ENCODE peak calls at places on chromosome 10, in four cellular contexts. S is testis, O is A673, H is heart right ventricle. X is an unnamed sample.

GRCh38 chr10:35668865-35669650 is 27.0 kb upstream of the FZD8 start:
- DNase-seq in S (no peak), O (no peak), H (no peak), X (no peak)

GRCh38 chr10:132841254-132841975 is 55.5 kb upstream of the NKX6-2 start:
- DNase-seq in S (no peak), O (no peak), H (no peak), X (no peak)

GRCh38 chr10:16809074-16809718 is 8.0 kb downstream of the RSU1 start:
- DNase-seq in S (peak; percentile 66), O (peak; percentile 62), H (peak; percentile 58), X (peak; percentile 38)

GRCh38 chr10:58932126-58932525 is 244.3 kb upstream of the PHYHIPL start:
- DNase-seq in S (no peak), O (no peak), H (no peak), X (no peak)

GRCh38 chr10:133401981-133402725 is 8.2 kb downstream of the MTG1 start:
- DNase-seq in S (peak; percentile 12), O (no peak), H (no peak), X (no peak)

GRCh38 chr10:123287594-123288247 is 133.5 kb downstream of the BUB3 start:
- DNase-seq in S (no peak), O (no peak), H (no peak), X (no peak)

GRCh38 chr10:49080965-49081364 is 34.4 kb downstream of the VSTM4 start:
- DNase-seq in S (no peak), O (no peak), H (no peak), X (no peak)

GRCh38 chr10:79081353-79082034 is 12.7 kb downstream of the ZMIZ1 start:
- DNase-seq in S (no peak), O (no peak), H (no peak), X (no peak)

GRCh38 chr10:124768791-124769190 is 22.9 kb downstream of the EEF1AKMT2 start:
- DNase-seq in S (no peak), O (no peak), H (no peak), X (no peak)

GRCh38 chr10:75015440-75015839 is 96.0 kb upstream of the SAMD8 start:
- DNase-seq in S (no peak), O (no peak), H (no peak), X (no peak)

GRCh38 chr10:132832186-132832983 is 46.4 kb upstream of the NKX6-2 start:
- DNase-seq in S (no peak), O (no peak), H (no peak), X (no peak)

GRCh38 chr10:12649017-12649586 is 299.8 kb downstream of the CAMK1D start:
- DNase-seq in S (no peak), O (no peak), H (no peak), X (no peak)

GRCh38 chr10:113897693-113898618 is 43.5 kb downstream of the NHLRC2 start:
- DNase-seq in S (no peak), O (peak; percentile 49), H (peak; percentile 24), X (no peak)

GRCh38 chr10:4596951-4597350 is 229.1 kb upstream of the AKR1E2 start:
- DNase-seq in S (no peak), O (no peak), H (no peak), X (no peak)

GRCh38 chr10:118694848-118695247 is 59.9 kb downstream of the CACUL1 start:
- DNase-seq in S (no peak), O (no peak), H (no peak), X (no peak)

GRCh38 chr10:60171436-60172013 is 218.2 kb downstream of the ANK3 start:
- DNase-seq in S (no peak), O (no peak), H (no peak), X (no peak)

GRCh38 chr10:60169111-60169510 is 220.6 kb downstream of the ANK3 start:
- DNase-seq in S (no peak), O (no peak), H (no peak), X (no peak)

GRCh38 chr10:60167056-60167455 is 222.6 kb downstream of the ANK3 start:
- DNase-seq in S (no peak), O (no peak), H (no peak), X (no peak)

GRCh38 chr10:60172363-60172990 is 217.2 kb downstream of the ANK3 start:
- DNase-seq in S (no peak), O (no peak), H (no peak), X (no peak)

GRCh38 chr10:60170250-60170649 is 219.4 kb downstream of the ANK3 start:
- DNase-seq in S (no peak), O (no peak), H (no peak), X (no peak)
- H3K27ac ChIP-seq in S (no peak overlapping the region), O (no peak overlapping the region), H (no peak overlapping the region), X (no peak overlapping the region)

GRCh38 chr10:47403401-47404318 is 19.6 kb upstream of the ZNF488 start:
- DNase-seq in S (no peak), O (no peak), H (no peak), X (no peak)
- TF ChIP-seq CTCF in S (no peak), O (peak; percentile 12), H (no peak), X (no peak)

GRCh38 chr10:68333058-68333395 is 299 bp upstream of the PBLD start:
- DNase-seq in S (no peak), O (no peak), H (no peak), X (no peak)

GRCh38 chr10:68332259-68333057 is at the start of gene PBLD:
- DNase-seq in S (peak; percentile 77), O (peak; percentile 91), H (peak; percentile 79), X (peak; percentile 83)

GRCh38 chr10:68330852-68331454 is 911 bp upstream of the HNRNPH3 start:
- DNase-seq in S (peak; percentile 59), O (no peak), H (peak; percentile 36), X (peak; percentile 46)

GRCh38 chr10:68333452-68333851 is 724 bp upstream of the PBLD start:
- DNase-seq in S (peak; percentile 28), O (no peak), H (no peak), X (no peak)

GRCh38 chr10:68331455-68332258 is at the start of gene HNRNPH3:
- DNase-seq in S (peak; percentile 99), O (peak; percentile 99), H (peak; percentile 99), X (peak; percentile 99)
- H3K4me1 ChIP-seq in S (peaks cover 32% of the 10 kb centered on the region), O (peaks cover 50% of the 10 kb centered on the region), H (peaks cover 23% of the 10 kb centered on the region), X (peaks cover 12% of the 10 kb centered on the region)

GRCh38 chr10:101005361-101005760 is 5.8 kb downstream of the LZTS2 start:
- DNase-seq in S (no peak), O (no peak), H (no peak), X (no peak)
- H3K27ac ChIP-seq in S (no peak overlapping the region), O (no peak overlapping the region), H (no peak overlapping the region), X (no peak overlapping the region)

DNA sequence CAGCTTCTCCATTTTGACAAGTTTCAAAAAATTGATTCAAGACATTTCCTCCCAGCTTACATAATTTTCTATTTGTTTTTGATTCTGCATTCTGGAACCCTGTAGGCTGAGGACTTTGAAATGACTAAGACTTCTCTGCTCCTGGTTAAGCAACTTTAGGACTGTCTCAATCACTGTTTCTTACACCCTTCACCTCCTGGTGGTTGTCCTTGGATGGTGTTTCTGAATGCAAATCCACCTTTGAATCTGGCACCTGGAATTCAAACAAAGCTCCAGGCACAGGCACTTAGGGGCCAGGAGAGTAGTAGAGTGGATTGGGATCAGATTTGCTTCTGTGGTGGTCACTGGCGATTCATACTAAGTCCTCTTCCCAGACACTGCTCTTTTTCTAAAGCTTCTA is 595.5 kb downstream of the LRMDA start:
- DNase-seq in S (no peak), O (no peak), H (no peak), X (no peak)
- TF ChIP-seq CTCF in S (no peak), O (no peak), H (no peak), X (no peak)

GRCh38 chr10:30499816-30500215 is 65.8 kb downstream of the MAP3K8 start:
- DNase-seq in S (no peak), O (no peak), H (no peak), X (no peak)
- H3K4me1 ChIP-seq in S (no peaks in the 10 kb centered on the region), O (no peaks in the 10 kb centered on the region), H (no peaks in the 10 kb centered on the region), X (no peaks in the 10 kb centered on the region)

DNA sequence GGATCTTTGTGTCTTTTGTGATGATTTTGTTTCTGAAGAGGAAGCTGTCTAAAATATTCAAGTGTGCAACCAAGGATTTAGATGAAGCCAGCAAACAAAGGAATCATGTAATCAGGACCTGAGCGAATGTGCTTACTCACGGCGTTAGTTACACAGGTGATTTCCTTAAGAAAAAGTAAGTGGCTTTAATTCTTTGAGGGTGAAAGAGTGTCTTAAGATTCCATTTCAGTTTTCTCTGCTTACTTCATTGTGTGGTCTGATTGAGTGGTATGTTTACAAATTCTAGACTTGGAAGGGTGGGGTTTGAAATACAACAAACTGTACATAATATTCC is 257.1 kb downstream of the ARHGAP21 start:
- DNase-seq in S (no peak), O (no peak), H (no peak), X (no peak)
- H3K27ac ChIP-seq in S (no peak overlapping the region), O (peak overlapping the region; percentile 88), H (no peak overlapping the region), X (peak overlapping the region; percentile 74)

DNA sequence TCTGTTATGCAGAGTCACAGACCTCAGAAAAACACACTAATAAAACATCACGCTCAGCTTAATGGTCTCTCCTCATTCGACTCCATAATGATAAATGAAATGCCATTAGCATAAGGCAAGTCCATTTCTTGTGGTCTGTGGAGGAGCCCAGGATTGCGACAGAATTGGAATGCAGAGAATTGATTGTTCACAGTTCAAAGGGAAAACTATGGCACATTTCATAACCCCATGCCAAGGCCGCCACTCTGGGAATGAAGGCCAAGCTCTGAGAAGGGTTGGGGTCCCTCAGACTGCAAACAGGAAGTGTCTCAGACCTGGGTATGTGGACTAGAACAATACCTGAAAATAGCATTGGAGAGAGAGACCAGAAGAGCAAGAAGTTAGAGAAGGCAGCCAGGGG is 398.9 kb downstream of the ADRA2A start:
- DNase-seq in S (no peak), O (no peak), H (no peak), X (no peak)
- TF ChIP-seq CTCF in S (no peak), O (no peak), H (no peak), X (no peak)